ENCODE peak calls at places on chromosomes 4 and X, in five cellular contexts. B is endodermal cell; K is stimulated activated CD8-positive, alpha-beta memory T cell treated with anti-CD3 and anti-CD28 coated beads, Interleukin-15, amount 100 ng/mL, for 48 hours; Z is NCI-H1092; N is NCI-H2081 treated with DMSO at 0.1 percent for 48 hours. U is an unnamed sample.

GRCh38 chrX:54540289-54540688 is 10.3 kb downstream of the GNL3L start:
- DNase-seq in B (no peak), K (no peak), Z (no peak), N (no peak), U (no peak)

GRCh38 chr4:111839186-111839585 is 306.1 kb upstream of the FAM241A start:
- DNase-seq in B (no peak), K (no peak), Z (no peak), N (no peak), U (no peak)

GRCh38 chrX:119870626-119871131 is 854 bp downstream of the RNF113A start:
- DNase-seq in B (peak), K (peak), Z (no peak), N (no peak), U (no peak)

GRCh38 chr4:94695389-94695788 is 62.4 kb upstream of the BMPR1B start:
- DNase-seq in B (no peak), K (no peak), Z (no peak), N (no peak), U (no peak)

GRCh38 chr4:105241456-105241855 is 94.8 kb downstream of the TET2 start:
- DNase-seq in B (no peak), K (no peak), Z (peak), N (no peak), U (no peak)

GRCh38 chrX:103440621-103441020 is 64.3 kb downstream of the BEX3 start:
- DNase-seq in B (no peak), K (no peak), Z (no peak), N (no peak), U (no peak)

GRCh38 chrX:98357146-98357545 is 1473.4 kb downstream of the RPA4 start:
- DNase-seq in B (no peak), K (no peak), Z (no peak), N (peak), U (no peak)

GRCh38 chr4:38625508-38625907 is 38.5 kb upstream of the KLF3 start:
- DNase-seq in B (no peak), K (no peak), Z (no peak), N (no peak), U (no peak)

GRCh38 chrX:69218407-69218806 is 53.2 kb upstream of the PJA1 start:
- DNase-seq in B (no peak), K (no peak), Z (no peak), N (no peak), U (no peak)

GRCh38 chr4:41538887-41539498 is 1.0 kb downstream of the LIMCH1 start:
- DNase-seq in B (no peak), K (no peak), Z (no peak), N (no peak), U (no peak)

GRCh38 chr4:154677300-154677699 is 64.8 kb upstream of the FGG start:
- DNase-seq in B (no peak), K (no peak), Z (no peak), N (no peak), U (no peak)

GRCh38 chr4:30866907-30867306 is 146.7 kb downstream of the PCDH7 start:
- DNase-seq in B (no peak), K (no peak), Z (no peak), N (no peak), U (no peak)

GRCh38 chr4:140138428-140138827 is 15.6 kb downstream of the MAML3 start:
- DNase-seq in B (no peak), K (no peak), Z (no peak), N (no peak), U (no peak)

GRCh38 chr4:54238389-54238788 is 9.3 kb downstream of the PDGFRA start:
- DNase-seq in B (no peak), K (no peak), Z (no peak), N (no peak), U (no peak)

GRCh38 chrX:72121381-72121780 is 10.3 kb downstream of the RTL5 start:
- DNase-seq in B (peak), K (no peak), Z (no peak), N (no peak), U (no peak)

GRCh38 chr4:174260099-174260498 is 23.4 kb downstream of the FBXO8 start:
- DNase-seq in B (no peak), K (no peak), Z (no peak), N (no peak), U (no peak)

GRCh38 chr4:6626066-6626465 is 14.4 kb upstream of the MRFAP1 start:
- DNase-seq in B (no peak), K (no peak), Z (no peak), N (no peak), U (no peak)

GRCh38 chr4:71126719-71127118 is 133.3 kb downstream of the DCK start:
- DNase-seq in B (no peak), K (no peak), Z (no peak), N (no peak), U (no peak)

GRCh38 chr4:138627096-138627495 is 384.9 kb upstream of the SLC7A11 start:
- DNase-seq in B (no peak), K (no peak), Z (no peak), N (no peak), U (no peak)

GRCh38 chr4:98744372-98745150 is 86.2 kb upstream of the TSPAN5 start:
- DNase-seq in B (no peak), K (no peak), Z (no peak), N (no peak), U (no peak)

GRCh38 chrX:109336141-109336540 is 145.7 kb downstream of the GUCY2F start:
- DNase-seq in B (no peak), K (no peak), Z (no peak), N (no peak), U (no peak)

GRCh38 chr4:139514382-139515059 is 41.5 kb downstream of the SETD7 start:
- DNase-seq in B (no peak), K (no peak), Z (no peak), N (no peak), U (no peak)

GRCh38 chr4:147837435-147837834 is 105.5 kb downstream of the ARHGAP10 start:
- DNase-seq in B (no peak), K (no peak), Z (no peak), N (no peak), U (peak)

GRCh38 chrX:115232933-115233496 is 881 bp downstream of the LRCH2 start:
- DNase-seq in B (no peak), K (no peak), Z (no peak), N (no peak), U (no peak)

GRCh38 chr4:157217708-157218107 is 2.8 kb upstream of the GRIA2 start:
- DNase-seq in B (no peak), K (no peak), Z (peak), N (no peak), U (peak)

GRCh38 chrX:47384502-47384901 is 14.1 kb downstream of the ZNF157 start:
- DNase-seq in B (peak), K (peak), Z (peak), N (peak), U (peak)

GRCh38 chrX:18119856-18120255 is 100.8 kb downstream of the BEND2 start:
- DNase-seq in B (peak), K (no peak), Z (peak), N (no peak), U (no peak)

GRCh38 chr4:19327364-19327763 is 924.3 kb upstream of the SLIT2 start:
- DNase-seq in B (no peak), K (no peak), Z (no peak), N (no peak), U (no peak)

GRCh38 chrX:134658002-134658401 is 269 bp downstream of the PLAC1 start:
- DNase-seq in B (no peak), K (no peak), Z (peak), N (no peak), U (no peak)

GRCh38 chr4:13860126-13860525 is 232.6 kb upstream of the BOD1L1 start:
- DNase-seq in B (peak), K (no peak), Z (no peak), N (no peak), U (peak)

GRCh38 chrX:80485543-80485942 is 65.3 kb downstream of the TENT5D start:
- DNase-seq in B (no peak), K (no peak), Z (no peak), N (no peak), U (no peak)

GRCh38 chrX:46994096-46994495 is 81.9 kb downstream of the JADE3 start:
- DNase-seq in B (no peak), K (no peak), Z (no peak), N (no peak), U (no peak)

U was measured in iPS-NIHi11.